ENCODE peak calls at places on chromosomes 11 and 22, in eight cellular contexts. N, W, E, D, X, J, V and S are unnamed samples.

GRCh38 chr22:23533771-23534191 is 46.3 kb downstream of the IGLL1 start:
- DNase-seq in N (no peak), W (no peak), E (no peak), D (no peak), X (no peak), J (no peak), V (no peak), S (no peak)

GRCh38 chr11:126963603-126964353 is 36.8 kb downstream of the KIRREL3 start:
- DNase-seq in N (peak; percentile 4), W (no peak), E (no peak), D (no peak), X (no peak), J (no peak), V (no peak), S (no peak)

GRCh38 chr11:66688561-66689534 is 11.2 kb upstream of the RBM4B start:
- DNase-seq in N (no peak), W (no peak), E (no peak), D (no peak), X (no peak), J (no peak), V (no peak), S (no peak)

GRCh38 chr11:74492084-74492483 is 1.4 kb downstream of the LIPT2 start:
- DNase-seq in N (peak; percentile 9), W (no peak), E (no peak), D (no peak), X (no peak), J (no peak), V (no peak), S (no peak)

GRCh38 chr11:109914809-109915653 is 178.2 kb upstream of the ZC3H12C start:
- DNase-seq in N (peak; percentile 75), W (no peak), E (no peak), D (no peak), X (no peak), J (no peak), V (no peak), S (no peak)

GRCh38 chr11:62505112-62505783 is 41.4 kb downstream of the AHNAK start:
- DNase-seq in N (no peak), W (peak; percentile 53), E (peak; percentile 63), D (no peak), X (peak; percentile 81), J (no peak), V (no peak), S (no peak)

GRCh38 chr22:21832291-21833290 is 34.9 kb downstream of the MAPK1 start:
- DNase-seq in N (no peak), W (peak; percentile 26), E (no peak), D (no peak), X (no peak), J (peak; percentile 32), V (no peak), S (no peak)

GRCh38 chr11:35267504-35267903 is 128.5 kb downstream of the CD44 start:
- DNase-seq in N (peak; percentile 43), W (no peak), E (no peak), D (peak; percentile 47), X (no peak), J (no peak), V (no peak), S (no peak)

GRCh38 chr11:32034149-32034548 is 56.7 kb upstream of the RCN1 start:
- DNase-seq in N (no peak), W (no peak), E (no peak), D (peak; percentile 44), X (no peak), J (no peak), V (no peak), S (no peak)

GRCh38 chr22:37121887-37122591 is 12.5 kb upstream of the TMPRSS6 start:
- DNase-seq in N (peak; percentile 56), W (no peak), E (no peak), D (no peak), X (peak; percentile 74), J (no peak), V (no peak), S (peak; percentile 94)

GRCh38 chr22:23383491-23384450 is 196.3 kb downstream of the IGLL1 start:
- DNase-seq in N (no peak), W (peak; percentile 43), E (peak; percentile 71), D (no peak), X (peak; percentile 43), J (no peak), V (no peak), S (no peak)

GRCh38 chr11:82718307-82718706 is 15.4 kb downstream of the FAM181B start:
- DNase-seq in N (peak; percentile 76), W (peak; percentile 70), E (peak; percentile 80), D (no peak), X (no peak), J (no peak), V (no peak), S (no peak)

GRCh38 chr11:110468095-110468494 is 38.3 kb downstream of the FDX1 start:
- DNase-seq in N (no peak), W (no peak), E (no peak), D (no peak), X (no peak), J (no peak), V (no peak), S (no peak)

GRCh38 chr22:32708835-32709234 is 92.7 kb upstream of the TIMP3 start:
- DNase-seq in N (no peak), W (no peak), E (no peak), D (peak; percentile 81), X (no peak), J (peak; percentile 51), V (no peak), S (no peak)

GRCh38 chr11:6209801-6210200 is 4.4 kb downstream of the C11orf42 start:
- DNase-seq in N (no peak), W (no peak), E (no peak), D (no peak), X (no peak), J (no peak), V (no peak), S (no peak)

GRCh38 chr22:25714070-25714469 is 27.9 kb upstream of the MYO18B start:
- DNase-seq in N (no peak), W (no peak), E (no peak), D (no peak), X (no peak), J (no peak), V (no peak), S (no peak)

GRCh38 chr22:25372000-25372595 is 152.7 kb downstream of the CRYBB2 start:
- DNase-seq in N (no peak), W (no peak), E (no peak), D (no peak), X (no peak), J (no peak), V (no peak), S (no peak)

GRCh38 chr11:46342237-46342636 is 5.0 kb upstream of the DGKZ start:
- DNase-seq in N (no peak), W (no peak), E (no peak), D (no peak), X (no peak), J (no peak), V (no peak), S (no peak)

DNA sequence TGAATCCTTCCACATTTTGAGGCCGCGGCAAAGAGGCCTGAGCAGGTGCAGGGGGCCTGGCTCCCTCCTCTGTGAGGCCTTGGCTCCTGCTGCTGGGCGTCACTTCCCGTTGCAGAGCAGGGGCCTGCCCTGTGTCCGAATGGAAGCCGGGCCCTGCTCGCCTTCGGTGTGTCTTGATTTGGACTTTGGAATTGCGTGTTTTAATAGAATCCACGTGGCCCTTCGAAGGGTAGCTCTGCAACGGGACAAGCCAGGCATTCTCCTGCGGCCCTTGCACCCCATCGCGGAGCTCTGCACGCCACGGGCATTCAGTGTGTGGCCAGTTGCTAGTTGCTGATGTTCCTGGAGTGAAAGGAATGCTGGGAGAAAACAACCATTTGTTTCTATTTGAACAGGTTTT is 25.8 kb downstream of the SAMM50 start:
- DNase-seq in N (no peak), W (no peak), E (no peak), D (no peak), X (no peak), J (no peak), V (no peak), S (no peak)
- H3K36me3 ChIP-seq in N (peaks cover 11% of the 10 kb centered on the region), W (peaks cover 53% of the 10 kb centered on the region), E (peaks cover 15% of the 10 kb centered on the region), D (peaks cover 45% of the 10 kb centered on the region), X (peaks cover 14% of the 10 kb centered on the region), J (peaks cover 15% of the 10 kb centered on the region), V (peaks cover 27% of the 10 kb centered on the region), S (no peaks in the 10 kb centered on the region)

DNA sequence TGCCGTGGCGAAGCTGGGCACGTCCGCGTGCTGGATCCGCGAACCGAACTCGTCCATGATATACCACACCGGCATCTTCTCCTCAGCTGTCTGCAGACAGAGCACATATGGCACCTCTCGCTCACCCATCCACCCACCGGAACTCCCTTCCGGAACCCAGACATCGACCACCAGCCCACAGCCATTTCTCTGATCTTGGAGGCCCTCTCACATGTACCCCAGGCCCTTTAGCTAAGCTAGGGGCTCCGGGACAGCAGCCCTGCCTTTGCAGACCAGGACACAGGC is 7.1 kb downstream of the TTLL12 start:
- DNase-seq in N (no peak), W (no peak), E (no peak), D (no peak), X (peak; percentile 45), J (no peak), V (no peak), S (no peak)
- H3K36me3 ChIP-seq in N (no peaks in the 10 kb centered on the region), W (peaks cover 6% of the 10 kb centered on the region), E (no peaks in the 10 kb centered on the region), D (peaks cover 54% of the 10 kb centered on the region), X (no peaks in the 10 kb centered on the region), J (peaks cover 3% of the 10 kb centered on the region), V (peaks cover 46% of the 10 kb centered on the region), S (no peaks in the 10 kb centered on the region)

DNA sequence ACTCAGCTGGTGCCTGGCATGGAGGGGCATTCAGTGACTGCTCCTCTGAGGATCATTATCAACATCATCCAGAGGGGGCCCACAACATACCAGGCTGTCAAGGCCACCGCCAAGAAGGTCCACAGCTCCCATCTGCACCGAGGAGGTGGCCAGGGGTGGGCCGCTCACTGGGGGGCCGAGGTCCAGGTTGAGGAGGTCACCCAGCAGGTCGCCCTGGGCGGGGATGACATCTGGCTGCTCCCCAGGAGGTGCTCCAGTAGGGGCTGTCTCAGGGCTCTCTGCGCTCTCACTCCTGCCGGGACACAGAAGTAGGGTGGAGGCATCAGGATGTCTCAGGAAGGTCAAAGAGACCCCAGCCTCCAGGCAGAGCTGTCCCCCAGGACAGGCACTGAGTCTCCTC is 25.1 kb upstream of the RASL10A start:
- DNase-seq in N (no peak), W (no peak), E (no peak), D (no peak), X (no peak), J (no peak), V (no peak), S (no peak)
- H3K36me3 ChIP-seq in N (peaks cover 34% of the 10 kb centered on the region), W (peaks cover 30% of the 10 kb centered on the region), E (no peaks in the 10 kb centered on the region), D (peaks cover 46% of the 10 kb centered on the region), X (peaks cover 4% of the 10 kb centered on the region), J (no peaks in the 10 kb centered on the region), V (peaks cover 35% of the 10 kb centered on the region), S (peaks cover 15% of the 10 kb centered on the region)

GRCh38 chr11:7614656-7615055 is 58.6 kb downstream of the CYB5R2 start:
- DNase-seq in N (no peak), W (no peak), E (no peak), D (no peak), X (no peak), J (no peak), V (no peak), S (no peak)
- H3K36me3 ChIP-seq in N (no peaks in the 10 kb centered on the region), W (no peaks in the 10 kb centered on the region), E (no peaks in the 10 kb centered on the region), D (no peaks in the 10 kb centered on the region), X (no peaks in the 10 kb centered on the region), J (no peaks in the 10 kb centered on the region), V (no peaks in the 10 kb centered on the region), S (no peaks in the 10 kb centered on the region)